ENCODE peak calls at places on chromosomes 12 and 14, in eight cellular contexts. R is HCT116, J is SK-N-SH, K is H1, D is K562, G is HepG2, N is SK-N-MC, S is GM12878. M is an unnamed sample.

GRCh38 chr14:20970983-20971704 is 15.9 kb downstream of the RNASE2 start:
- DNase-seq in R (peak), J (peak), K (peak), D (peak), G (peak), N (no peak), S (peak), M (peak)

GRCh38 chr14:75783184-75783583 is 122.1 kb downstream of the TTLL5 start:
- DNase-seq in R (no peak), J (no peak), K (no peak), D (no peak), G (no peak), N (no peak), S (no peak), M (no peak)

GRCh38 chr14:106372870-106373657 is 846.7 kb downstream of the TMEM121 start:
- DNase-seq in R (peak), J (peak), K (peak), D (peak), G (peak), N (no peak), S (no peak), M (no peak)

GRCh38 chr12:14185441-14186192 is 179.9 kb upstream of the ATF7IP start:
- DNase-seq in R (peak), J (peak), K (peak), D (peak), G (peak), N (no peak), S (no peak), M (peak)

GRCh38 chr14:59600211-59600945 is 23.8 kb upstream of the CCDC175 start:
- DNase-seq in R (no peak), J (no peak), K (no peak), D (no peak), G (no peak), N (no peak), S (no peak), M (no peak)

GRCh38 chr14:23861666-23862065 is 91.9 kb upstream of the DHRS4 start:
- DNase-seq in R (no peak), J (no peak), K (no peak), D (no peak), G (peak), N (peak), S (no peak), M (peak)

GRCh38 chr12:109156036-109156435 is 39.6 kb downstream of the ACACB start:
- DNase-seq in R (no peak), J (no peak), K (no peak), D (no peak), G (no peak), N (no peak), S (no peak), M (no peak)

GRCh38 chr12:1093166-1093751 is 102.2 kb downstream of the ERC1 start:
- DNase-seq in R (peak), J (peak), K (no peak), D (no peak), G (peak), N (no peak), S (no peak), M (peak)

DNA sequence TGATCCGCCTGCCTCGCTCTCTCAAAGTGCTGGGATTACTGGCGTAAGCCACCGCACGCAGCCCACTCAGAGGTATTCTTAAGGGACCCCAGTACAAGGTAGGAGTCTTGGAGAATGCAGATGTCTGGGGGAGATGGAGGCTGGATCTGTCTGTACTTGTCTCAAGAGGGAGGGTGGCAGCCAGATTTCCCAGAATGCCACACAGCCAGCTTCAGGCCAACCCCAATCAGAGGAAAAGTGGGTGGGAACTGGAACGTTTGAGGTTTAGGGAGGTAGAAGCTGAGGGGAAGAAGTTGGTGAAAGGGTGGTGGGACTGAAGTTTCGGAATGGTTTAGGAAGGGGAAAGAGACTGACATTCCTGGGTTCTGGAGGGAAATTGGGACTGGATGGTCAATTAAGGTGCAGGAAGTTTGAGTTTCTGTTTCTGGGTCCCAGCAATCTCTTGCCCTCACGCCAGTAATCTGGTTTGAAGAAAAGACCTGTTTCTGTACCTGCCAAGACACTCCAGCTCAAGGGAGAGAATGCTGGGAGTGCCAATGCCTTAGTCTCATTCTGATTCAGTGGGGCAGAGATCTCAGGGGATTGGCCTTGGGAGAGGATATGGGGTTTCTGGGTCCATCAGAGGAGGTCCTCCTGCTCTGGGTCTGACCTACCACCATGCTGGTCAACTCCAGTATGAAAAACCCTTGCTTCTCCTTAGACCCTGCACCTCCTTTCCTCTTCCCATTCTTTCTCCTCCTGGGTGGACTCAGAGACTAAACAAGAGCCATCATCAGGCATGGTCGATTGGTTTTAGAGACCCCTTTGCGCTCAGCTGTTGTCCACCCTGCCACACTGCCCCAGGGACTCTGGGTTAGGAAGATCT is 8.2 kb upstream of the ZNF385A start:
- DNase-seq in R (no peak), J (no peak), K (no peak), D (peak), G (no peak), N (no peak), S (no peak), M (no peak)
- H3K9ac ChIP-seq in R (no peak), J (no peak), K (no peak), D (peak), G (no peak), N (no peak), S (no peak), M (no peak)

GRCh38 chr14:67963960-67964359 is 144.4 kb downstream of the RAD51B start:
- DNase-seq in R (no peak), J (no peak), K (no peak), D (no peak), G (no peak), N (no peak), S (no peak), M (no peak)

GRCh38 chr14:67961676-67962075 is 142.1 kb downstream of the RAD51B start:
- DNase-seq in R (no peak), J (no peak), K (no peak), D (no peak), G (no peak), N (no peak), S (no peak), M (no peak)

GRCh38 chr14:67964391-67964812 is 144.8 kb downstream of the RAD51B start:
- DNase-seq in R (no peak), J (no peak), K (no peak), D (no peak), G (no peak), N (peak), S (no peak), M (no peak)

GRCh38 chr14:67962215-67962644 is 142.7 kb downstream of the RAD51B start:
- DNase-seq in R (no peak), J (no peak), K (no peak), D (no peak), G (no peak), N (no peak), S (peak), M (no peak)

DNA sequence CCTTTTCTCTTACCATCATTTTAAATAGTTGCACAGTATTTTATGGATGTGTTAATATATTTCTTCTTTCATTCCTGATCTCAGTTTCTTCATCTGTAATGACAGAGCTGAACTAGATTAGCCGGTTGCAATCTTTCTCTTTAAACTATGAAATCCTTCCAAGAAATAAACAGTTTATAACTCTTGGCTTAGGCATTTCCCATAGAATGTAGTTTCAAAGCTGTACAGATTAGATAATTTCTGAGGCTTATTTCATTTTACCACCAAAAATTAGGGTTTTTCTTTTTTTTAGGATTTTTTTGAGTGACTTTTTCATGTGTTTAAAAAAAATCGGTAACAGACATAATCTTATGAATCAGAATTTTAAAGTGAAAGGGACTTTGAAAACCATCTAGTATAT is 144.0 kb downstream of the RAD51B start:
- DNase-seq in R (no peak), J (no peak), K (no peak), D (no peak), G (no peak), N (no peak), S (no peak), M (no peak)
- TF ChIP-seq POLR2AphosphoS5 in R (no peak), J (no peak), K (no peak), D (no peak), G (no peak), N (no peak), S (no peak), M (no peak)

GRCh38 chr12:26647091-26647490 is 185.9 kb downstream of the ITPR2 start:
- DNase-seq in R (no peak), J (no peak), K (no peak), D (no peak), G (no peak), N (no peak), S (no peak), M (no peak)

GRCh38 chr12:26648066-26648465 is 184.9 kb downstream of the ITPR2 start:
- DNase-seq in R (no peak), J (no peak), K (no peak), D (no peak), G (no peak), N (no peak), S (no peak), M (peak)

GRCh38 chr12:26651036-26651435 is 182.0 kb downstream of the ITPR2 start:
- DNase-seq in R (no peak), J (no peak), K (no peak), D (no peak), G (no peak), N (no peak), S (no peak), M (no peak)

GRCh38 chr12:26648584-26648983 is 184.4 kb downstream of the ITPR2 start:
- DNase-seq in R (no peak), J (no peak), K (no peak), D (no peak), G (no peak), N (no peak), S (no peak), M (peak)

DNA sequence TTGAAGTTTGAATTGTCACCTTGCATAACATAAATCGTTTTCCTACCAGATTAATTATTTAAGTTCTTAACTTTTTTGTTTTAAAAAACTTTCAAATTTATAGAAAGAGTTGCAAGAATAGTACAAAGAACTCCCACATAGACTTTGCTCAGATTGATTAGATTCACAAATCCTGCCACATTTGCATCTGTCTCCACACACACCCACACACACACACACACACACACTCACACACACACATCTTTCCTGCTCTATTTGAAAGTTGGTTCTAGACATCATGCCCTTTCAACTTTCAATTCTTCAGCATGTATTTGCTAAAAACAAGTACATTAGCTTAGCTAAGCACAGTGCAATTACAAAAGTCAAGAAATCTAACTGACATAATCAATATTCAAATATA is 184.0 kb downstream of the ITPR2 start:
- DNase-seq in R (no peak), J (no peak), K (no peak), D (no peak), G (no peak), N (no peak), S (no peak), M (no peak)
- H3K9ac ChIP-seq in R (no peak), J (peak), K (no peak), D (no peak), G (no peak), N (no peak), S (no peak), M (peak)

GRCh38 chr12:64104376-64104775 is 117.7 kb downstream of the KICS2 start:
- DNase-seq in R (no peak), J (no peak), K (no peak), D (no peak), G (no peak), N (no peak), S (no peak), M (no peak)
- TF ChIP-seq POLR2AphosphoS5 in R (no peak), J (no peak), K (no peak), D (no peak), G (no peak), N (no peak), S (no peak), M (no peak)

GRCh38 chr14:68682166-68683103 is 110.4 kb downstream of the ZFP36L1 start:
- DNase-seq in R (no peak), J (no peak), K (no peak), D (no peak), G (peak), N (peak), S (peak), M (peak)

GRCh38 chr14:68685419-68686211 is 107.3 kb downstream of the ZFP36L1 start:
- DNase-seq in R (peak), J (no peak), K (no peak), D (no peak), G (peak), N (no peak), S (peak), M (no peak)

GRCh38 chr14:68684466-68685418 is 108.1 kb downstream of the ZFP36L1 start:
- DNase-seq in R (no peak), J (no peak), K (no peak), D (no peak), G (no peak), N (peak), S (no peak), M (peak)

GRCh38 chr14:68681256-68681655 is 111.6 kb downstream of the ZFP36L1 start:
- DNase-seq in R (no peak), J (no peak), K (no peak), D (no peak), G (no peak), N (no peak), S (no peak), M (no peak)

DNA sequence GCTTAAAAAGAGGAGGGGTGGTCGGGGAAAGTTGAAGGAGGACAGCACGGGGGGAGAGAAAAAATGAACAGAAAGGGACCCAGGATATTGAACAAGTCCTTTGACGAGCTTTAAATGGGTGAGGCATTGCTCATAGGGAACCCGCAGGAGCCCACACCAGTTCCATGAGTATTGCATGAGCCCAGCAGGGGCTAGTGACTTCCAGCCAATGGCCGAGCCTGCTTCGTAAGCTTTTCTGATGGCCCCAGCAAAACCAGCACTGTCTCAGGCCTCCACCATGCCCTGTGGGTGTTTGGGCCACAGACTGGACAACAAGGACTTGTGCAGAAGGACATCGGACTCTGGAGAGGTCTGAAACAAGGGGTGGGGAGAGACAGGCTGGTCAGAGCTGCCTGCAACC is 109.5 kb downstream of the ZFP36L1 start:
- DNase-seq in R (no peak), J (no peak), K (no peak), D (no peak), G (no peak), N (no peak), S (no peak), M (no peak)
- H3K9ac ChIP-seq in R (peak), J (peak), K (no peak), D (no peak), G (no peak), N (peak), S (no peak), M (peak)

GRCh38 chr14:74618078-74618952 is 6.3 kb upstream of the LTBP2 start:
- DNase-seq in R (peak), J (no peak), K (no peak), D (no peak), G (peak), N (no peak), S (no peak), M (peak)
- TF ChIP-seq POLR2AphosphoS5 in R (no peak), J (no peak), K (no peak), D (no peak), G (no peak), N (no peak), S (no peak), M (peak)

GRCh38 chr14:77543637-77544334 is 45.2 kb upstream of the ISM2 start:
- DNase-seq in R (no peak), J (no peak), K (no peak), D (no peak), G (no peak), N (no peak), S (no peak), M (no peak)
- H3K9ac ChIP-seq in R (no peak), J (no peak), K (no peak), D (no peak), G (no peak), N (no peak), S (no peak), M (peak)